ENCODE peak calls at places on chromosomes 16 and 17, in eight cellular contexts. One of them, this sample, is unnamed.

GRCh38 chr16:27993587-27993986 is 69.9 kb downstream of the GSG1L start:
- DNase-seq in ELF-1: no peak
- DNase-seq in psoas muscle: no peak
- DNase-seq in neural crest cell: no peak
- DNase-seq in NCI-H2081: no peak
- DNase-seq in type B pancreatic cell: no peak
- DNase-seq in choroid plexus epithelial cell: no peak
- DNase-seq in ascending aorta: no peak
- DNase-seq in this sample: no peak

GRCh38 chr17:77445908-77446535 is 305.3 kb downstream of the SEC14L1 start:
- DNase-seq in psoas muscle: no peak
- DNase-seq in ELF-1: no peak
- DNase-seq in choroid plexus epithelial cell: peak; percentile 71
- DNase-seq in ascending aorta: no peak
- DNase-seq in neural crest cell: no peak
- DNase-seq in NCI-H2081: no peak
- DNase-seq in type B pancreatic cell: no peak
- DNase-seq in this sample: peak; percentile 77

GRCh38 chr17:1783834-1784611 is 22.2 kb downstream of the SERPINF1 start:
- DNase-seq in choroid plexus epithelial cell: peak; percentile 83
- DNase-seq in psoas muscle: peak; percentile 87
- DNase-seq in ELF-1: peak; percentile 57
- DNase-seq in neural crest cell: no peak
- DNase-seq in NCI-H2081: peak; percentile 38
- DNase-seq in ascending aorta: peak; percentile 94
- DNase-seq in type B pancreatic cell: no peak
- DNase-seq in this sample: peak; percentile 90

GRCh38 chr16:72976747-72977064 is 71.2 kb downstream of the ZFHX3 start:
- DNase-seq in ascending aorta: no peak
- DNase-seq in type B pancreatic cell: no peak
- DNase-seq in NCI-H2081: no peak
- DNase-seq in ELF-1: no peak
- DNase-seq in choroid plexus epithelial cell: no peak
- DNase-seq in neural crest cell: no peak
- DNase-seq in psoas muscle: no peak
- DNase-seq in this sample: no peak

GRCh38 chr17:58918879-58919278 is 163.2 kb downstream of the PPM1E start:
- DNase-seq in neural crest cell: no peak
- DNase-seq in choroid plexus epithelial cell: no peak
- DNase-seq in ascending aorta: no peak
- DNase-seq in ELF-1: no peak
- DNase-seq in type B pancreatic cell: no peak
- DNase-seq in psoas muscle: no peak
- DNase-seq in NCI-H2081: no peak
- DNase-seq in this sample: no peak

GRCh38 chr16:1773703-1774455 is 945 bp upstream of the MRPS34 start:
- DNase-seq in NCI-H2081: no peak
- DNase-seq in ELF-1: no peak
- DNase-seq in choroid plexus epithelial cell: peak; percentile 41
- DNase-seq in type B pancreatic cell: no peak
- DNase-seq in psoas muscle: peak; percentile 33
- DNase-seq in neural crest cell: no peak
- DNase-seq in ascending aorta: no peak
- DNase-seq in this sample: peak; percentile 41

GRCh38 chr16:24943471-24943870 is 71.7 kb downstream of the ARHGAP17 start:
- DNase-seq in choroid plexus epithelial cell: no peak
- DNase-seq in NCI-H2081: no peak
- DNase-seq in ELF-1: no peak
- DNase-seq in neural crest cell: no peak
- DNase-seq in ascending aorta: no peak
- DNase-seq in psoas muscle: no peak
- DNase-seq in type B pancreatic cell: no peak
- DNase-seq in this sample: no peak

GRCh38 chr17:78484300-78485159 is 92.7 kb downstream of the DNAH17 start:
- DNase-seq in psoas muscle: no peak
- DNase-seq in choroid plexus epithelial cell: peak; percentile 18
- DNase-seq in ELF-1: peak; percentile 27
- DNase-seq in type B pancreatic cell: no peak
- DNase-seq in neural crest cell: peak; percentile 18
- DNase-seq in ascending aorta: no peak
- DNase-seq in NCI-H2081: no peak
- DNase-seq in this sample: no peak

GRCh38 chr17:61453563-61453962 is 1.3 kb downstream of the TBX4 start:
- DNase-seq in psoas muscle: no peak
- DNase-seq in neural crest cell: no peak
- DNase-seq in ascending aorta: no peak
- DNase-seq in NCI-H2081: no peak
- DNase-seq in type B pancreatic cell: no peak
- DNase-seq in ELF-1: no peak
- DNase-seq in choroid plexus epithelial cell: no peak
- DNase-seq in this sample: no peak

GRCh38 chr17:40487371-40488020 is 13.9 kb downstream of the TNS4 start:
- DNase-seq in neural crest cell: no peak
- DNase-seq in type B pancreatic cell: no peak
- DNase-seq in ascending aorta: no peak
- DNase-seq in ELF-1: no peak
- DNase-seq in NCI-H2081: no peak
- DNase-seq in psoas muscle: no peak
- DNase-seq in choroid plexus epithelial cell: no peak
- DNase-seq in this sample: no peak

GRCh38 chr17:72971513-72971880 is 121.0 kb downstream of the SLC39A11 start:
- DNase-seq in NCI-H2081: no peak
- DNase-seq in neural crest cell: no peak
- DNase-seq in ascending aorta: no peak
- DNase-seq in type B pancreatic cell: no peak
- DNase-seq in ELF-1: no peak
- DNase-seq in choroid plexus epithelial cell: no peak
- DNase-seq in psoas muscle: no peak
- DNase-seq in this sample: no peak

GRCh38 chr17:81239714-81240555 is 817 bp downstream of the NDUFAF8 start:
- DNase-seq in type B pancreatic cell: no peak
- DNase-seq in choroid plexus epithelial cell: peak; percentile 25
- DNase-seq in neural crest cell: no peak
- DNase-seq in NCI-H2081: peak; percentile 21
- DNase-seq in ascending aorta: no peak
- DNase-seq in ELF-1: peak; percentile 33
- DNase-seq in psoas muscle: no peak
- DNase-seq in this sample: peak; percentile 39

GRCh38 chr16:50692999-50693781 is at the start of gene NOD2:
- DNase-seq in NCI-H2081: no peak
- DNase-seq in ascending aorta: no peak
- DNase-seq in psoas muscle: no peak
- DNase-seq in neural crest cell: no peak
- DNase-seq in ELF-1: no peak
- DNase-seq in type B pancreatic cell: no peak
- DNase-seq in choroid plexus epithelial cell: no peak
- DNase-seq in this sample: peak; percentile 23

GRCh38 chr16:82580293-82580900 is 46.4 kb upstream of the CDH13 start:
- DNase-seq in type B pancreatic cell: no peak
- DNase-seq in ELF-1: peak; percentile 16
- DNase-seq in ascending aorta: no peak
- DNase-seq in psoas muscle: no peak
- DNase-seq in neural crest cell: no peak
- DNase-seq in NCI-H2081: no peak
- DNase-seq in choroid plexus epithelial cell: peak; percentile 13
- DNase-seq in this sample: peak; percentile 44

GRCh38 chr17:67018429-67019125 is 25.8 kb upstream of the CACNG1 start:
- DNase-seq in NCI-H2081: peak; percentile 78
- DNase-seq in ELF-1: no peak
- DNase-seq in type B pancreatic cell: no peak
- DNase-seq in neural crest cell: no peak
- DNase-seq in ascending aorta: no peak
- DNase-seq in choroid plexus epithelial cell: no peak
- DNase-seq in psoas muscle: no peak
- DNase-seq in this sample: no peak

GRCh38 chr17:61955621-61956020 is 27.8 kb upstream of the INTS2 start:
- DNase-seq in ascending aorta: no peak
- DNase-seq in ELF-1: no peak
- DNase-seq in choroid plexus epithelial cell: no peak
- DNase-seq in neural crest cell: no peak
- DNase-seq in type B pancreatic cell: no peak
- DNase-seq in NCI-H2081: no peak
- DNase-seq in psoas muscle: no peak
- DNase-seq in this sample: no peak

GRCh38 chr16:21217121-21217520 is 5.7 kb upstream of the ZP2 start:
- DNase-seq in choroid plexus epithelial cell: no peak
- DNase-seq in psoas muscle: no peak
- DNase-seq in ELF-1: no peak
- DNase-seq in neural crest cell: no peak
- DNase-seq in NCI-H2081: no peak
- DNase-seq in type B pancreatic cell: no peak
- DNase-seq in ascending aorta: no peak
- DNase-seq in this sample: no peak

GRCh38 chr17:43832976-43833829 is at the start of gene MPP3:
- DNase-seq in NCI-H2081: peak; percentile 70
- DNase-seq in psoas muscle: peak; percentile 70
- DNase-seq in ascending aorta: peak; percentile 81
- DNase-seq in type B pancreatic cell: no peak
- DNase-seq in ELF-1: peak; percentile 31
- DNase-seq in choroid plexus epithelial cell: peak; percentile 65
- DNase-seq in neural crest cell: peak; percentile 34
- DNase-seq in this sample: peak; percentile 64

This sample was measured in dermis blood vessel endothelial cell.